ENCODE peak calls at places on chromosomes 4 and X, in six cellular contexts. T, M, D, P, H and U are unnamed samples.

GRCh38 chr4:174332741-174333493 is 49.2 kb downstream of the CEP44 start:
- DNase-seq in H (no peak), T (no peak), P (no peak), M (no peak), D (no peak), U (no peak)

GRCh38 chr4:108540536-108540935 is 79.8 kb upstream of the RPL34 start:
- DNase-seq in P (no peak), H (no peak), T (no peak), M (no peak), D (no peak), U (no peak)

GRCh38 chr4:141580523-141580922 is 55.9 kb upstream of the IL15 start:
- DNase-seq in M (no peak), H (no peak), T (no peak), P (no peak), D (no peak), U (no peak)

GRCh38 chrX:39507617-39508299 is 590.0 kb downstream of the BCOR start:
- DNase-seq in M (no peak), P (no peak), D (no peak), H (no peak), T (no peak), U (no peak)

GRCh38 chr4:21413807-21414370 is 534.7 kb downstream of the KCNIP4 start:
- DNase-seq in P (no peak), T (no peak), M (no peak), D (no peak), H (no peak), U (no peak)

GRCh38 chr4:42401171-42401570 is 3.9 kb downstream of the SHISA3 start:
- DNase-seq in H (no peak), M (no peak), D (no peak), P (no peak), T (no peak), U (no peak)

GRCh38 chr4:57103051-57103450 is 7.1 kb downstream of the IGFBP7 start:
- DNase-seq in H (no peak), P (no peak), M (no peak), D (no peak), T (no peak), U (no peak)

GRCh38 chrX:48700951-48701653 is 4.6 kb downstream of the SUV39H1 start:
- DNase-seq in H (no peak), D (no peak), M (no peak), T (peak; percentile 24), P (no peak), U (no peak)

DNA sequence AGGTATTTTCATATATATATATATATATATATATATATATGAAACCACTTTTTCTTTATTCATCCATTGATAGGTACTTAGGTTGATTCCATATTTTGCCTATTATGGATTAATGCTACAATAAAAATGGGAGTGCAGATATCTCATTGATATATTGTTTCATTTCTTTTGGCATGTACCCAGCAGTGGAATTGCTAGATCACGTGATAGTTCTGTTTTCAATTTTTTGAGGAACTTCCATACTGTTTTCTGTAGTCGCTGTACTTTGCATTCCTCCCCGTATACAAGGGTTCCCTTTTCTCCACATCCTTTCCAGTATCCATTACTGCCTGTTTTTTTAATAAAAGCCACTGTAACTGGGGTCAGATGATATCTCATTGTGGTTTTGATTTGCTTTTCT is 124.5 kb downstream of the GABRB1 start:
- DNase-seq in M (no peak), H (no peak), T (no peak), P (no peak), D (no peak), U (no peak)
- TF ChIP-seq GABPA in M (no peak), H (no peak), T (no peak), P (no peak), D (no peak), U (no peak)

GRCh38 chr4:153238146-153238919 is 34.1 kb downstream of the TRIM2 start:
- DNase-seq in P (no peak), H (no peak), M (no peak), D (no peak), T (no peak), U (no peak)

GRCh38 chr4:153232768-153233167 is 28.5 kb downstream of the TRIM2 start:
- DNase-seq in D (no peak), T (no peak), M (peak; percentile 39), P (no peak), H (no peak), U (peak; percentile 60)

GRCh38 chr4:153228512-153229145 is 24.4 kb downstream of the TRIM2 start:
- DNase-seq in H (no peak), D (peak; percentile 50), P (no peak), M (no peak), T (no peak), U (no peak)

GRCh38 chr4:153234923-153235322 is 30.7 kb downstream of the TRIM2 start:
- DNase-seq in T (no peak), H (no peak), M (no peak), D (no peak), P (no peak), U (no peak)

DNA sequence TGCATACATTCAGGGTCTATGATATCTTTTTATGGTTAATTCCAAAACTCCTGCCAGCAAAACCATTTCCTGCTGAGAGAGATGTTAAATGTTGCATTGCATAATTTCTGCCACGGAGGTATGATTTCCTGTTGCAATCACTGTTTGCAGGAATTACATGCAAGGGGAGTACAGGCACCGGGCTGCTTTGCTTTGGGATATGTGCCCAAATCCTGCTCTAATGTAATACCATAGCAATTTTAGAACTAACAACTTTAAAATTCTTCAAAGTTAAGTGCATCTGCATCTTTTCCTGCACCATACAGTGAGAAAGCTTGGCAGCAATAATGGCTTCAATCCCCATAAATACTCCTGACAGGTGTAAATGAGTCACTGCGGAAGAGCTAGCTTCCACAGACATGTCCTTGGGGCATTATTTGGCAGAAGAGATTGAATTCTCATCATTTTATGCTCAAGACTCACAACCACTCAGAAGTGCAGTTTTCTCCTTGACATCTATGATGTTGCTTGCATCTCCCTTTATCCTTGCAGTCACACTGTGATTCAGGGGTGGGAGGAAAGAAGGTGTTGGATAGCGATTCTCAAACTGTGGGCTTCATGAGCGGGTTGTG is 29.6 kb downstream of the TRIM2 start:
- DNase-seq in M (no peak), D (no peak), T (no peak), P (no peak), H (no peak), U (no peak)
- TF ChIP-seq GABPA in M (no peak), D (peak; percentile 51), T (no peak), P (no peak), H (no peak), U (no peak)

GRCh38 chr4:26302390-26302897 is 18.4 kb upstream of the RBPJ start:
- DNase-seq in T (peak; percentile 84), D (no peak), H (no peak), M (no peak), P (no peak), U (no peak)

GRCh38 chr4:26298198-26298950 is 22.4 kb upstream of the RBPJ start:
- DNase-seq in P (no peak), H (no peak), M (no peak), D (no peak), T (no peak), U (no peak)

GRCh38 chr4:26303008-26303407 is 17.8 kb upstream of the RBPJ start:
- DNase-seq in P (no peak), T (no peak), M (no peak), H (no peak), D (no peak), U (no peak)

GRCh38 chr4:26299254-26299882 is 21.4 kb upstream of the RBPJ start:
- DNase-seq in P (no peak), H (no peak), D (no peak), M (no peak), T (no peak), U (no peak)

DNA sequence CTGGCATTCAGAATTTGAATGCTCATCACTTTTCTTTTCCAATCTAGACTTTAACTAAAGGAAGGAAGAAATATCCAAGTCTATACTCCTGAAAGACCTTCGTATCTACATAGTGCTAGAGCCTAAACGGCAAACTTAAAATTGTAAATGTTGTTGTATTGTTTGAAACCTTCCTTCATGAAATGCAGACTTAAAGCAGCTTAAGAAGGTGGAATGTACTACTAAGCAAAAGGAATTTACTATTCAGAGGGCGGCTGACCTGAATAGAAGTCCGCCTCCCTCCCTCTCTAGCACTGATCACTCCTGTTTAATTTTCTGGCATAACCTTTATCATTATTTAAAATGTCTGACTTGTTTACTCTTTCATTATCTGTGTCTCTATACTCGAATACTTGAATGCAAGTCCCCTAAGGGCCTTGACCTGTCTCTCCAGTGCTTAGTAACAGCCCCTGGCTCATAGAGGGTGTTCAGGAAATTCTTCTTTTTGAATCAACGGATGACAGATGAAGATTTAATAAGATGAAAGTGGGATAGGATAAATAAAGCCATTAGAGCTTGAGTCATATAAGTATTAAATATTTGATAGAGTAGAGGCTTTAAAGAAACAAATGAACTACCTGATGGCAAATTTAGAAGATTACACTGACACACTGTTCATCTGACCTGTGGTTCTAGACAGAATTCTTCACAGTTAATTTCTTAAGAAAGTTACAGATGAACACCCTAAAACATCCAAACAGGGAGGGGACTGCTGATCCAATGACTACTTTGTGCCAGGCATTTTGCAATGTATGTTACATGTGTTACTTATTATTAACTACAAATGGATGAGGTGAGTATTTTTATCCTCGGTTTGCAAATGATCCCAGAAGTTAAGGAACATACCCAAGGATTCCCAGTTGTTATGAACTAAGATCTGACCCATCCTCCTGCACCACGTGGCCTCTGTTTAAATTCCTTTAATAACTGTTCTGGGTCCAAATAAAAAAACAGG is 20.2 kb upstream of the RBPJ start:
- DNase-seq in P (no peak), H (no peak), T (no peak), D (no peak), M (no peak), U (no peak)
- TF ChIP-seq GABPA in P (no peak), H (no peak), T (no peak), D (no peak), M (no peak), U (no peak)

GRCh38 chr4:2075171-2075986 is 16.3 kb downstream of the NAT8L start:
- DNase-seq in H (no peak), M (no peak), D (no peak), T (no peak), P (no peak), U (no peak)

GRCh38 chr4:2077537-2078460 is 18.7 kb downstream of the NAT8L start:
- DNase-seq in H (no peak), M (no peak), P (no peak), D (no peak), T (no peak), U (no peak)

GRCh38 chr4:2075987-2076907 is 17.1 kb downstream of the NAT8L start:
- DNase-seq in T (no peak), P (no peak), H (no peak), D (no peak), M (peak; percentile 48), U (no peak)

GRCh38 chr4:2078584-2078983 is 19.5 kb downstream of the NAT8L start:
- DNase-seq in P (no peak), H (no peak), T (no peak), M (no peak), D (no peak), U (no peak)

DNA sequence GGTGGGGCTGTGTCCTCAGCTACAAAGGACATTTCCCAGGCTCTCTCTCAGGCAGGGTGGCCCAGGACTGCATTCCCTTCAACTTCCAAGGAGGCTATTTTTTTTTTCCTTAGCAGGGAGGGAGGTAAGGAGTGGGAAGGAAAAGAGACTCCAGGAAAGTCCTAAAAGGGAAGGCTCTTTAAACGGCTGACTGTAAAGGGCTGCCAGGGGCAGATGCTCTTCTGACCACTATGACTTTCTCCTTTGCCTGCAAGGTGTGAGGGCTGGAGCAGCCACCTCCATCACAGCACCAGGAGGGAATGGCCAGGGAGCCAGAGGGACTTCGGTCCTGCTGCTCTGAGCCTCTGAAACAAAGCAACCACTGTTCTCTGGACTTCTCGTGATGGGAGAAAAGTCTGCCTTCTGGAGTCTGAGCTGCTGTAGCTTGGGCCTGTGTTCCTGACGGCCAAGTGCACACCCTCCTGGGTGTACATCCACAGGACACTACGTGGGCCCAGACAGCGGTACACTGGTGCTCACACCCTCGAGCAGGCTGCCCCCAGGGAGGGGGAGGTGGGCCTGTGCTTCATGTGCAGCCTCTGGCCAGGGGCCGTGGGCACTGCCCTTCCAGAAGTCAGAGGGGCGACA is 17.9 kb downstream of the NAT8L start:
- DNase-seq in P (no peak), D (no peak), M (peak; percentile 74), H (no peak), T (no peak), U (no peak)
- TF ChIP-seq GABPA in P (no peak), D (no peak), M (no peak), H (no peak), T (no peak), U (no peak)